ENCODE peak calls at places on chromosomes 11 and 22, in nine cellular contexts. W is astrocyte, R is keratinocyte, F is fibroblast of lung, Z is mammary epithelial cell, C is GM23338, U is PC-9, S is HepG2, T is neural progenitor cell. I is an unnamed sample.

GRCh38 chr22:30202531-30203006 is 44.0 kb downstream of the LIF start:
- DNase-seq in T (peak), F (peak), W (peak), Z (no peak), C (no peak), R (no peak), S (no peak), U (peak), I (peak)

GRCh38 chr22:25509391-25509791 is 55.1 kb upstream of the GRK3 start:
- DNase-seq in C (no peak), T (no peak), S (no peak), R (no peak), W (peak), U (no peak), Z (peak), F (peak), I (no peak)

GRCh38 chr11:64745523-64746328 is 1.8 kb upstream of the RASGRP2 start:
- DNase-seq in S (no peak), Z (no peak), R (no peak), C (peak), T (peak), F (peak), U (peak), W (peak), I (peak)

GRCh38 chr11:71996946-71997345 is 1.8 kb upstream of the IL18BP start:
- DNase-seq in U (no peak), T (no peak), S (no peak), Z (no peak), C (no peak), W (no peak), F (no peak), R (no peak), I (no peak)

GRCh38 chr11:9802291-9802861 is 138.5 kb downstream of the SWAP70 start:
- DNase-seq in C (peak), Z (peak), T (no peak), R (peak), U (no peak), S (no peak), F (peak), W (peak), I (peak)

GRCh38 chr22:20268350-20269012 is 363 bp upstream of the RTN4R start:
- DNase-seq in R (no peak), U (peak), Z (peak), S (peak), C (peak), F (peak), W (no peak), T (peak), I (peak)

GRCh38 chr22:42553475-42554361 is at the start of gene SERHL2:
- DNase-seq in W (peak), F (peak), R (peak), S (peak), T (peak), U (peak), Z (peak), C (peak), I (peak)

GRCh38 chr11:113806403-113806802 is 26.8 kb downstream of the CLDN25 start:
- DNase-seq in F (peak), R (no peak), W (no peak), T (peak), Z (peak), C (peak), U (peak), S (peak), I (peak)

GRCh38 chr11:10742460-10743208 is 8.4 kb upstream of the CTR9 start:
- DNase-seq in F (peak), C (no peak), R (peak), S (no peak), U (peak), Z (peak), T (no peak), W (peak), I (peak)

GRCh38 chr22:39349967-39350802 is at the start of gene SYNGR1:
- DNase-seq in S (no peak), C (peak), W (no peak), R (no peak), T (peak), F (no peak), U (peak), Z (no peak), I (peak)

GRCh38 chr11:9616858-9617257 is 43.4 kb downstream of the WEE1 start:
- DNase-seq in C (no peak), T (no peak), S (no peak), F (peak), R (no peak), U (no peak), Z (no peak), W (no peak), I (no peak)

GRCh38 chr11:73182824-73183321 is 35.2 kb upstream of the P2RY2 start:
- DNase-seq in S (peak), U (no peak), F (no peak), Z (no peak), R (no peak), T (no peak), C (peak), W (no peak), I (peak)

GRCh38 chr22:19387575-19387974 is 44.0 kb downstream of the HIRA start:
- DNase-seq in F (no peak), R (no peak), W (no peak), T (no peak), Z (no peak), C (no peak), S (no peak), U (no peak), I (no peak)

GRCh38 chr22:39598017-39598965 is 27.7 kb downstream of the CACNA1I start:
- DNase-seq in R (no peak), T (peak), Z (peak), U (peak), C (peak), S (no peak), W (no peak), F (no peak), I (peak)

GRCh38 chr11:20099527-20099926 is 60.7 kb downstream of the DBX1 start:
- DNase-seq in W (no peak), S (no peak), U (no peak), R (no peak), T (no peak), F (no peak), Z (no peak), C (no peak), I (no peak)

GRCh38 chr22:39498368-39498767 is 3.7 kb upstream of the MIEF1 start:
- DNase-seq in R (no peak), Z (no peak), U (no peak), C (no peak), S (no peak), W (no peak), F (no peak), T (no peak), I (no peak)

GRCh38 chr11:61962213-61963015 is 5.0 kb downstream of the FTH1 start:
- DNase-seq in T (no peak), F (peak), Z (no peak), R (no peak), W (no peak), C (peak), S (no peak), U (no peak), I (no peak)

GRCh38 chr11:124829986-124830385 is 29.8 kb upstream of the MSANTD2 start:
- DNase-seq in C (no peak), T (no peak), F (peak), U (no peak), Z (no peak), R (no peak), W (peak), S (no peak), I (no peak)

GRCh38 chr11:126416542-126417090 is 61.1 kb downstream of the ST3GAL4 start:
- DNase-seq in W (peak), T (peak), R (no peak), S (no peak), C (peak), Z (no peak), U (no peak), F (peak), I (peak)

GRCh38 chr11:64790205-64791095 is 12.1 kb upstream of the SF1 start:
- DNase-seq in F (no peak), W (no peak), U (no peak), C (no peak), S (no peak), T (no peak), R (no peak), Z (no peak), I (no peak)

GRCh38 chr22:19523240-19524169 is 705 bp downstream of the CLDN5 start:
- DNase-seq in S (no peak), R (no peak), Z (peak), W (peak), T (peak), C (peak), F (peak), U (no peak), I (no peak)

GRCh38 chr11:86931965-86932332 is 23.2 kb downstream of the FZD4 start:
- DNase-seq in U (peak), W (peak), S (no peak), T (no peak), C (no peak), F (peak), R (no peak), Z (peak), I (no peak)

GRCh38 chr11:15911377-15912044 is 444.8 kb downstream of the SOX6 start:
- DNase-seq in S (no peak), U (peak), T (no peak), W (no peak), F (peak), R (no peak), C (no peak), Z (no peak), I (peak)

GRCh38 chr11:96960926-96961325 is 571.1 kb downstream of the JRKL start:
- DNase-seq in S (no peak), U (no peak), T (no peak), C (no peak), Z (no peak), W (no peak), R (no peak), F (no peak), I (no peak)

DNA sequence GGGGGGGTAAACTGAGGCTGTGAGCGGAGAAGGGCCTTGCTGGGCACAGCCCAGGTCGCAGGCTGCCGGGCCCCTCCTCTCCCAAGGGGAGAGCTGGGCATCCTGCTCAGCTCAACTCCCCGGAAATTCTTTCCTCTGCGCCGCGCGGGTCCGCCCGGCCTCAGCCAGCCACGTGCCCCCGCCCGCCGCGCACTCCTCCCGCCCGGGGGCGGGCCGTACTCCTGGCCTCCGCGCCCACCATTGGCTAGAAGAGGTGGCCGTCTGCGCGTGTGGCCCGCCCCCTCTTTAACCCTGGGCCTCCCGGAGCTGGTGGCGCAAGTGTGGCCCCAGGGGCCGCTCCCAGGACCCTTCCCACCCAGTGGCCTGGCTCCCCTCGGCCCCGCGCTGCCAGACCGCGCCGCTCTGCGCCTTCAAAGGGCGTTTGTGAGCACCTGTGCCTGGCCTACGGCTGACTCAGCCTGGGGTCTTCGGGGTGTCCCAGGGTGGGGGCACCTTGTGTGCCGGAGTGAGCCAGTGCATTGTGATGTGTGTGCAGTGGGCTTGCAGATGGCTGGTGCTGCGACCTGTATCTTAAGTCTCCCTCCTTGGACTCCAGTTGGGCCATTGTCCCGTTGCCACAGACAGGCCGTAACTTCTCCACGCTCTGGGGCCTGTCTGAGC is 2.0 kb downstream of the MRGPRF start:
- DNase-seq in C (peak), Z (peak), F (peak), R (no peak), U (peak), S (no peak), W (peak), T (peak), I (peak)
- H2AFZ ChIP-seq in C (peak), Z (peak), F (no peak), R (peak), U (no peak), S (no peak), W (peak), T (peak), I (no peak)

GRCh38 chr11:13963169-13963948 is 836 bp downstream of the SPON1 start:
- DNase-seq in C (peak), T (peak), R (no peak), F (peak), U (no peak), W (peak), S (no peak), Z (no peak), I (peak)

GRCh38 chr11:13965337-13965736 is 2.8 kb downstream of the SPON1 start:
- DNase-seq in Z (no peak), U (no peak), C (peak), W (no peak), R (no peak), S (peak), T (peak), F (no peak), I (peak)

GRCh38 chr11:13966486-13966885 is 4.0 kb downstream of the SPON1 start:
- DNase-seq in R (no peak), T (peak), W (no peak), U (no peak), S (no peak), C (no peak), F (no peak), Z (no peak), I (no peak)

GRCh38 chr11:13963949-13964770 is 1.6 kb downstream of the SPON1 start:
- DNase-seq in F (no peak), U (no peak), R (no peak), W (no peak), C (peak), T (peak), S (no peak), Z (no peak), I (peak)

GRCh38 chr11:13964771-13965074 is 2.2 kb downstream of the SPON1 start:
- DNase-seq in C (no peak), R (no peak), T (no peak), W (no peak), Z (no peak), S (no peak), U (no peak), F (no peak), I (no peak)
- TF ChIP-seq EZH2 in C (peak), R (peak), T (no peak), W (peak), Z (peak), S (no peak), U (no peak), F (peak), I (no peak)

GRCh38 chr22:50540352-50540751 is 5.3 kb upstream of the KLHDC7B start:
- DNase-seq in T (no peak), S (no peak), R (no peak), Z (no peak), U (no peak), W (no peak), C (no peak), F (no peak), I (no peak)
- H3K27ac ChIP-seq in T (no peak), S (no peak), R (peak), Z (peak), U (peak), W (no peak), C (no peak), F (no peak), I (peak)

DNA sequence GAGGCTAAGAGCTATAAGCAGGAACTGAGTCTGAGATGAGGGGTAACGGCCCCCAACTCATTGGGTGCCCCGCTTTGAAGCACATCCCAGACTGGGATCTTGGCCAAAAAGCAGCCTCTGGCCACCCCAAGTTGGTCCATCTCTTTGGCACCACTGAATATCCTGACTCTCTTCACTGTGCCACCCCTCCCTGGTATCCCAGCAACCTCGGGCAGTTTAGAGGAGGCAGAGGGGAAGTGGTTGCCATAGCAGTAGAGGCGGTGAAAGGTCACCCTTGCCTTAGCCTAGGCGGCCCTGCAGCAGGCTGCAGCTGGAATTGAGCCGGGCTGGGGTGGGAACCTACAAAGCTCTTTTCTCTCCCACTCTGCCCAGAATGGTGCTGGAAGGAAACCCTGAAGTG is 1.1 kb downstream of the PELI3 start:
- DNase-seq in S (no peak), F (peak), R (no peak), T (peak), C (peak), W (no peak), Z (no peak), U (peak), I (peak)
- H2AFZ ChIP-seq in S (no peak), F (no peak), R (no peak), T (no peak), C (peak), W (peak), Z (peak), U (no peak), I (no peak)

GRCh38 chr11:92225206-92225562 is 566 bp downstream of the FAT3 start:
- DNase-seq in W (no peak), S (no peak), R (no peak), U (peak), C (peak), Z (peak), F (no peak), T (peak), I (peak)
- TF ChIP-seq EZH2 in W (no peak), S (no peak), R (no peak), U (no peak), C (peak), Z (no peak), F (no peak), T (no peak), I (no peak)

DNA sequence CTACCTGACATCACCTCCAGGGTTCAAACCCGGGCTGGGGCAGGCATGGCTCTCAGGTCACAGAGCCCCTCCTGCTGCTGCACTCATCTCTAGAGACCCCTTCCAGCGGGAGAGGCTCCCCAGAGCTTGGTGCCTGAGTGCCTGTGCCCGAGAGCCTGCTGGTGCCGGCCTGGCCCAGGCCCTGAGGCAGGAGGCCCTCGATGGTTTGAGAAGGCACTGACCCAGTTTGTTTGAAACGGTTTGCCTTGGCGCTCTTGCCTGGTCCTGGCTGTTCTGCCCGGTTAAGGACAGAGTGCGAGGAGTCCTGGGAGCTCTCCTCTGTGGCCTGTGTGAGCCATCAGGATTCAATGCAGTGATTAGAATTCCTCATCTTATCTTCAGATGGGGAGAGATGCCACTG is 88.9 kb downstream of the TBC1D22A start:
- DNase-seq in W (no peak), R (no peak), Z (no peak), T (no peak), U (no peak), S (no peak), F (no peak), C (no peak), I (no peak)
- H3K27ac ChIP-seq in W (no peak), R (no peak), Z (no peak), T (no peak), U (no peak), S (no peak), F (no peak), C (no peak), I (no peak)